ENCODE peak calls at places on chromosomes 13 and 19, in five cellular contexts. T is tibial nerve, D is endothelial cell of umbilical vein, J is PC-3, R is right atrium auricular region. P is an unnamed sample.

GRCh38 chr13:34085199-34085598 is 267.2 kb downstream of the RFC3 start:
- DNase-seq in T (no peak), D (no peak), J (no peak), R (no peak), P (no peak)

GRCh38 chr19:7799640-7800355 is 30.2 kb upstream of the EVI5L start:
- DNase-seq in T (peak; percentile 40), D (peak; percentile 83), J (peak; percentile 94), R (peak; percentile 73), P (no peak)

GRCh38 chr13:110559429-110559943 is 2.0 kb downstream of the RAB20 start:
- DNase-seq in T (no peak), D (no peak), J (peak; percentile 70), R (no peak), P (peak; percentile 84)

GRCh38 chr19:45499196-45500180 is 1.2 kb downstream of the PPM1N start:
- DNase-seq in T (no peak), D (peak; percentile 38), J (peak; percentile 42), R (no peak), P (no peak)

GRCh38 chr13:27772651-27773425 is 19.4 kb upstream of the GSX1 start:
- DNase-seq in T (no peak), D (no peak), J (no peak), R (no peak), P (no peak)

GRCh38 chr13:37769078-37769477 is 100.5 kb downstream of the TRPC4 start:
- DNase-seq in T (no peak), D (no peak), J (peak; percentile 21), R (no peak), P (no peak)

GRCh38 chr19:47176627-47177090 is 46.0 kb downstream of the SAE1 start:
- DNase-seq in T (no peak), D (peak; percentile 100), J (no peak), R (no peak), P (no peak)

GRCh38 chr19:1465191-1466016 is 13.6 kb downstream of the C19orf25 start:
- DNase-seq in T (no peak), D (peak; percentile 41), J (no peak), R (no peak), P (no peak)

GRCh38 chr19:1214862-1215731 is 9.5 kb downstream of the STK11 start:
- DNase-seq in T (no peak), D (no peak), J (peak; percentile 60), R (no peak), P (peak; percentile 93)

GRCh38 chr19:5539431-5539833 is 28.3 kb downstream of the TINCR start:
- DNase-seq in T (no peak), D (no peak), J (no peak), R (no peak), P (no peak)

GRCh38 chr19:17026706-17027427 is at the start of gene CPAMD8:
- DNase-seq in T (no peak), D (no peak), J (no peak), R (no peak), P (no peak)

GRCh38 chr19:10288662-10289166 is 1.0 kb upstream of the ICAM5 start:
- DNase-seq in T (no peak), D (no peak), J (peak; percentile 57), R (no peak), P (no peak)

GRCh38 chr13:36344173-36344572 is 2.0 kb downstream of the SPART start:
- DNase-seq in T (no peak), D (no peak), J (no peak), R (no peak), P (no peak)

GRCh38 chr19:48443262-48443661 is 2.5 kb upstream of the GRWD1 start:
- DNase-seq in T (no peak), D (no peak), J (no peak), R (no peak), P (no peak)

GRCh38 chr19:8304841-8305621 is 3.1 kb downstream of the CD320 start:
- DNase-seq in T (peak; percentile 10), D (no peak), J (no peak), R (peak; percentile 49), P (no peak)

GRCh38 chr19:19627716-19628498 is at the start of gene LPAR2:
- DNase-seq in T (no peak), D (no peak), J (peak; percentile 70), R (no peak), P (no peak)

GRCh38 chr13:38308736-38309135 is 40.9 kb upstream of the UFM1 start:
- DNase-seq in T (no peak), D (no peak), J (peak; percentile 93), R (no peak), P (no peak)

GRCh38 chr13:85509512-85509911 is 289.7 kb downstream of the SLITRK6 start:
- DNase-seq in T (no peak), D (no peak), J (peak; percentile 69), R (no peak), P (no peak)

GRCh38 chr13:21594715-21595545 is 9.0 kb downstream of the MICU2 start:
- DNase-seq in T (no peak), D (no peak), J (no peak), R (no peak), P (no peak)

GRCh38 chr19:3008994-3009393 is 20.1 kb downstream of the TLE2 start:
- DNase-seq in T (no peak), D (no peak), J (no peak), R (no peak), P (no peak)

GRCh38 chr19:2478756-2479555 is 3.0 kb downstream of the GADD45B start:
- DNase-seq in T (peak; percentile 53), D (peak; percentile 60), J (peak; percentile 68), R (peak; percentile 92), P (peak; percentile 87)

GRCh38 chr19:56108447-56109195 is 12.5 kb downstream of the ZNF787 start:
- DNase-seq in T (no peak), D (no peak), J (no peak), R (peak; percentile 60), P (no peak)

GRCh38 chr19:5090780-5091575 is 122.1 kb downstream of the KDM4B start:
- DNase-seq in T (no peak), D (no peak), J (no peak), R (peak; percentile 76), P (no peak)

GRCh38 chr19:46065486-46065885 is 24.7 kb upstream of the IGFL4 start:
- DNase-seq in T (no peak), D (no peak), J (peak; percentile 63), R (no peak), P (no peak)

GRCh38 chr13:25886438-25887214 is 165.2 kb downstream of the SHISA2 start:
- DNase-seq in T (no peak), D (peak; percentile 33), J (peak; percentile 91), R (no peak), P (no peak)

GRCh38 chr13:80215368-80215767 is 125.6 kb downstream of the SPRY2 start:
- DNase-seq in T (no peak), D (no peak), J (peak; percentile 47), R (no peak), P (no peak)

GRCh38 chr19:1172353-1173159 is 1.5 kb downstream of the SBNO2 start:
- DNase-seq in T (no peak), D (peak; percentile 30), J (peak; percentile 58), R (peak; percentile 81), P (peak; percentile 88)

GRCh38 chr13:99626461-99627082 is 125.3 kb downstream of the TM9SF2 start:
- DNase-seq in T (no peak), D (no peak), J (peak; percentile 68), R (no peak), P (no peak)

GRCh38 chr19:789473-790052 is 7.7 kb upstream of the PTBP1 start:
- DNase-seq in T (no peak), D (peak; percentile 69), J (no peak), R (no peak), P (no peak)

GRCh38 chr13:77333521-77334083 is 6.7 kb upstream of the MYCBP2 start:
- DNase-seq in T (no peak), D (no peak), J (no peak), R (no peak), P (no peak)

DNA sequence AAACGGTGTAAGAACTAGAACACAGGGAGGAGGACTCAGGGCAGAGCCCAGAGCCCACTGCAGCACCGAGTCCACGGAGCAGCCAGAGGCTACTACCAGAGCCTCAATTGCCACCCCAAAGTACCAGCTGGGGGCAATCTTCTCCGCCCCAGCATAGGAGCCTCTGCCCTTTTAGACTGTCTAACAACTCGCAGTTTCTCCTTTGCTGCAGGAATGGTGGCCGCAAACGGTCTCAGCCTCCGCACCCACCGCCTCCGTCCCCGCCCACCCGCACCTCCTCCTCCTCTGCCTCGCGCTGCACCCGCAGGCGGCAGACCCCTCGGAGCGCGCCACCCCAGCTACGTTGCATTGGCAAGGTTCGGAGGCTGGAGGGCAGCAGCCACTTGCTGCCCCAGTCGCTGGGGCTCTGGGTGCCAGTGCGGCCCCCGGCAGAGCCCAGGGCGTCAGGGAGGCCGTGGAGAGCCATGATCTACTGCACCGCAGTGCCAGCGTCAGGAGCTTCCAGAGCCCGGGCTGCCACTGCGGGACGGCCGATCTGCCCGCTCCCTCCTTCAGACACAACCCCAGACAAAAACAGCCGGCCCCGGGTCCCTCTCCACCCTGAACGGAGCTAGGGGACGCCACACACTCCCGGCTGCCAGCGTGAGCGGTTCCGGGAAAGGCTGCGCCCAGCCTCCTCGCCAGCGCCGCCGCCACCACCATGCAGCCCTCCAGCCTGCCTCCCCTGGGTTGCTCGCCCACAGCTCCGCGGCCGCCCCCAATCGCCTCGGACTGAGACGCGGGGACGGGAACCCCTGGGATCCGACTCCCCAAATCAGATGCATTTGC is 1.8 kb downstream of the FGF14 start:
- DNase-seq in T (no peak), D (no peak), J (no peak), R (no peak), P (peak; percentile 73)
- TF ChIP-seq CTCF in T (no peak), D (no peak), J (no peak), R (no peak), P (no peak)

GRCh38 chr19:40198272-40198990 is 7.2 kb downstream of the MAP3K10 start:
- DNase-seq in T (no peak), D (no peak), J (no peak), R (no peak), P (no peak)
- H3K27ac ChIP-seq in T (no peak overlapping the region), D (no peak overlapping the region), J (no peak overlapping the region), R (no peak overlapping the region), P (no peak overlapping the region)

DNA sequence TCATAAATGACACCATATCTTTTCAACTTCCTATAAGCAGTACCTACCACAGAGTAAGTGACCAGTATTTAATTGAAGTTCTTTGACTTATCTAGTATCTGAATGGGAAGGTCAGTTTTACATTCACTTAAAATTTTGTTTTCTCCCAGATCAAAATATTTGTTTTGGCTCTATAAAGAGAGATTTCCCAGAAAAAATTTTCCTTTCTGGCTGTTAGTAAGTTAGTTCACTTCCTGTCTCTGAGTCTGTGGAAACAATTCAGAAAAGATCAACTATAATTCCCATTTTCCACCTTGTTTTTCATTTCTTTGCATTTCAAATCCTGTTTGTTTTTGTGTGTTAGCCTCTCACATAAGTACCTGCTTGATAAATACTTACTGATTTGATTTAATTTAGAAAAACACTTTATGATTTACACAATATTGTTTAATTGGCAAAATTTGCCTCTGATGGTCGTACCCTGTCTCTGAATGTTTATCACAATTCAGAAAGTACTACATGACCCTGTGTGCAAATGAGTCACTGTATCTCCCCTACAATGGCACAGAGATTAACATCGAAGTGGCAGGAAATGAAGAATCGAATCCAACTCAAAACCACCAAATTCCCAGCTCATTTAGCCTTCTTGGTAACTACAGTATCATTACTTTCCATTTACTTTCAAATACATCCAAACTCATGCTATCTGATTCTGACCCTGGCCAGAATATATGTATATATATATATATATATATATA is 15.4 kb upstream of the MED4 start:
- DNase-seq in T (no peak), D (peak; percentile 91), J (no peak), R (no peak), P (no peak)
- H3K4me3 ChIP-seq in T (no peak overlapping the region), D (peak overlapping the region; percentile 51), J (no peak overlapping the region), R (no peak overlapping the region), P (peak overlapping the region; percentile 30)

DNA sequence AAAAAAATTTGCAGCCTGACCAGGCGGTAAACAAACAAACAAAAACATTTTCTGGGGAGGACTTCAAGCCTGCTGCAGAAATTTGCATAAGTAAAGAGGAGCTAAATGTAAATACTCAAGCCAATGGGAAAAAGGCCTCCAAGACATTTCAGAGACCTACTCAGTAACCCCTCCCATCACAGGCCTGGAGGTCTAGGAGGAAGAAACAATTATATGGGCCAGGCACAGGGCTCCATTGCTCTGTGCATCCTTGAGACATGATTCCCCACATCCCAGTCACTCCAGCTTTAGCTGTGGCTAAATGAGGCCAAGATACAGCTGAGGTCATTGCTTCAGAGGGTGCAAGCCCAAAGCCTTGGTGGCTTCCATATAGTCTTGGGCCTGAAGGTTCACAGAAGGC is 793.4 kb downstream of the SLITRK1 start:
- DNase-seq in T (no peak), D (no peak), J (no peak), R (no peak), P (no peak)
- TF ChIP-seq CTCF in T (no peak), D (no peak), J (no peak), R (no peak), P (no peak)

P was measured in coronary artery.